ENCODE peak calls at places on chromosomes 4 and X, in four cellular contexts. One of them, this sample, is unnamed.

GRCh38 chrX:27446423-27446822 is 16.7 kb downstream of the PPP4R3C start:
- DNase-seq in amniotic stem cell: no peak
- DNase-seq in right lobe of liver: no peak
- DNase-seq in NCI-H1092: no peak
- DNase-seq in this sample: no peak

GRCh38 chr4:41670530-41670929 is 78.0 kb downstream of the PHOX2B start:
- DNase-seq in amniotic stem cell: no peak
- DNase-seq in right lobe of liver: peak
- DNase-seq in NCI-H1092: peak
- DNase-seq in this sample: no peak

GRCh38 chr4:1200425-1201035 is 28.1 kb upstream of the SPON2 start:
- DNase-seq in amniotic stem cell: peak
- DNase-seq in right lobe of liver: no peak
- DNase-seq in NCI-H1092: no peak
- DNase-seq in this sample: no peak

GRCh38 chr4:158560284-158560683 is 38.6 kb downstream of the RXFP1 start:
- DNase-seq in amniotic stem cell: no peak
- DNase-seq in right lobe of liver: no peak
- DNase-seq in NCI-H1092: no peak
- DNase-seq in this sample: no peak

GRCh38 chr4:180058731-180059215 is 2184.4 kb upstream of the TENM3 start:
- DNase-seq in amniotic stem cell: peak
- DNase-seq in right lobe of liver: peak
- DNase-seq in NCI-H1092: no peak
- DNase-seq in this sample: no peak

GRCh38 chr4:124459196-124459921 is 253.2 kb downstream of the ANKRD50 start:
- DNase-seq in amniotic stem cell: no peak
- DNase-seq in right lobe of liver: no peak
- DNase-seq in NCI-H1092: no peak
- DNase-seq in this sample: no peak

GRCh38 chrX:151938172-151938571 is 25.5 kb downstream of the MAGEA4 start:
- DNase-seq in amniotic stem cell: no peak
- DNase-seq in right lobe of liver: no peak
- DNase-seq in NCI-H1092: no peak
- DNase-seq in this sample: no peak

GRCh38 chrX:39450578-39450977 is 647.2 kb downstream of the BCOR start:
- DNase-seq in amniotic stem cell: no peak
- DNase-seq in right lobe of liver: no peak
- DNase-seq in NCI-H1092: no peak
- DNase-seq in this sample: no peak

GRCh38 chrX:896256-896655 is 265.7 kb downstream of the SHOX start:
- DNase-seq in amniotic stem cell: no peak
- DNase-seq in right lobe of liver: no peak
- DNase-seq in NCI-H1092: no peak
- DNase-seq in this sample: no peak

GRCh38 chrX:54786972-54787371 is 11.1 kb downstream of the ITIH6 start:
- DNase-seq in amniotic stem cell: no peak
- DNase-seq in right lobe of liver: no peak
- DNase-seq in NCI-H1092: no peak
- DNase-seq in this sample: no peak

GRCh38 chr4:17447056-17447455 is 64.8 kb downstream of the QDPR start:
- DNase-seq in amniotic stem cell: no peak
- DNase-seq in right lobe of liver: no peak
- DNase-seq in NCI-H1092: no peak
- DNase-seq in this sample: no peak

GRCh38 chrX:29665532-29665931 is 549.8 kb upstream of the MAGEB2 start:
- DNase-seq in amniotic stem cell: no peak
- DNase-seq in right lobe of liver: no peak
- DNase-seq in NCI-H1092: no peak
- DNase-seq in this sample: no peak

GRCh38 chr4:138003248-138003647 is 238.9 kb downstream of the SLC7A11 start:
- DNase-seq in amniotic stem cell: no peak
- DNase-seq in right lobe of liver: no peak
- DNase-seq in NCI-H1092: no peak
- DNase-seq in this sample: no peak

GRCh38 chr4:160423879-160424451 is 1321.1 kb downstream of the RAPGEF2 start:
- DNase-seq in amniotic stem cell: no peak
- DNase-seq in right lobe of liver: no peak
- DNase-seq in NCI-H1092: no peak
- DNase-seq in this sample: no peak

GRCh38 chrX:57366430-57366829 is 79.9 kb downstream of the FAAH2 start:
- DNase-seq in amniotic stem cell: no peak
- DNase-seq in right lobe of liver: no peak
- DNase-seq in NCI-H1092: no peak
- DNase-seq in this sample: no peak

GRCh38 chr4:25938251-25939186 is 24.5 kb downstream of the SMIM20 start:
- DNase-seq in amniotic stem cell: no peak
- DNase-seq in right lobe of liver: no peak
- DNase-seq in NCI-H1092: no peak
- DNase-seq in this sample: no peak

GRCh38 chr4:76881375-76881774 is 16.6 kb downstream of the SOWAHB start:
- DNase-seq in amniotic stem cell: no peak
- DNase-seq in right lobe of liver: no peak
- DNase-seq in NCI-H1092: no peak
- DNase-seq in this sample: no peak

GRCh38 chrX:10981491-10981890 is 129.6 kb upstream of the HCCS start:
- DNase-seq in amniotic stem cell: no peak
- DNase-seq in right lobe of liver: no peak
- DNase-seq in NCI-H1092: no peak
- DNase-seq in this sample: no peak

GRCh38 chr4:20760053-20760452 is 59.8 kb downstream of the PACRGL start:
- DNase-seq in amniotic stem cell: no peak
- DNase-seq in right lobe of liver: no peak
- DNase-seq in NCI-H1092: no peak
- DNase-seq in this sample: no peak

GRCh38 chr4:59814402-59814801 is 1385.7 kb upstream of the ADGRL3 start:
- DNase-seq in amniotic stem cell: no peak
- DNase-seq in right lobe of liver: no peak
- DNase-seq in NCI-H1092: no peak
- DNase-seq in this sample: no peak

GRCh38 chr4:112881842-112882241 is 167.6 kb upstream of the ANK2 start:
- DNase-seq in amniotic stem cell: no peak
- DNase-seq in right lobe of liver: no peak
- DNase-seq in NCI-H1092: no peak
- DNase-seq in this sample: no peak

GRCh38 chr4:85672959-85673358 is 198.0 kb downstream of the ARHGAP24 start:
- DNase-seq in amniotic stem cell: no peak
- DNase-seq in right lobe of liver: no peak
- DNase-seq in NCI-H1092: no peak
- DNase-seq in this sample: no peak

GRCh38 chrX:118627084-118627758 is 100.2 kb upstream of the IL13RA1 start:
- DNase-seq in amniotic stem cell: no peak
- DNase-seq in right lobe of liver: no peak
- DNase-seq in NCI-H1092: no peak
- DNase-seq in this sample: no peak

GRCh38 chrX:56802921-56803848 is 74.1 kb downstream of the NBDY start:
- DNase-seq in amniotic stem cell: peak
- DNase-seq in right lobe of liver: peak
- DNase-seq in NCI-H1092: peak
- DNase-seq in this sample: no peak

GRCh38 chr4:14783011-14783877 is 219.0 kb upstream of the CPEB2 start:
- DNase-seq in amniotic stem cell: peak
- DNase-seq in right lobe of liver: no peak
- DNase-seq in NCI-H1092: no peak
- DNase-seq in this sample: no peak

GRCh38 chr4:149709640-149710039 is 106.0 kb downstream of the IQCM start:
- DNase-seq in amniotic stem cell: no peak
- DNase-seq in right lobe of liver: no peak
- DNase-seq in NCI-H1092: no peak
- DNase-seq in this sample: no peak

GRCh38 chr4:95283320-95283719 is 265.5 kb downstream of the UNC5C start:
- DNase-seq in amniotic stem cell: no peak
- DNase-seq in right lobe of liver: no peak
- DNase-seq in NCI-H1092: no peak
- DNase-seq in this sample: no peak

GRCh38 chr4:28709821-28710330 is 1849.2 kb downstream of the STIM2 start:
- DNase-seq in amniotic stem cell: no peak
- DNase-seq in right lobe of liver: no peak
- DNase-seq in NCI-H1092: no peak
- DNase-seq in this sample: no peak

GRCh38 chr4:67746797-67747495 is 7.2 kb downstream of the GNRHR start:
- DNase-seq in amniotic stem cell: peak
- DNase-seq in right lobe of liver: no peak
- DNase-seq in NCI-H1092: no peak
- DNase-seq in this sample: peak

This sample was measured in KG1.